ENCODE peak calls at places on chromosomes 5 and 9, in six cellular contexts. B is mesendoderm, H is H7, S is GM23338, T is HEK293T, O is EL. X is an unnamed sample.

GRCh38 chr5:173648308-173648866 is 31.9 kb upstream of the BOD1 start:
- DNase-seq in B (no peak), H (no peak), S (no peak), T (no peak), O (no peak), X (no peak)

GRCh38 chr5:125026900-125027731 is 280.7 kb upstream of the ZNF608 start:
- DNase-seq in B (peak), H (no peak), S (no peak), T (no peak), O (no peak), X (no peak)

GRCh38 chr9:135795391-135795790 is 93.4 kb downstream of the KCNT1 start:
- DNase-seq in B (no peak), H (no peak), S (no peak), T (no peak), O (no peak), X (no peak)

GRCh38 chr9:95078934-95079333 is 238.6 kb downstream of the FANCC start:
- DNase-seq in B (peak), H (peak), S (peak), T (no peak), O (no peak), X (no peak)

GRCh38 chr9:77601476-77602056 is 46.6 kb downstream of the GNA14 start:
- DNase-seq in B (peak), H (no peak), S (no peak), T (no peak), O (no peak), X (no peak)

GRCh38 chr5:98698359-98698758 is 75.1 kb upstream of the RGMB start:
- DNase-seq in B (no peak), H (no peak), S (no peak), T (no peak), O (no peak), X (no peak)

GRCh38 chr9:134632329-134632728 is 9.3 kb upstream of the COL5A1 start:
- DNase-seq in B (no peak), H (peak), S (no peak), T (no peak), O (no peak), X (no peak)

GRCh38 chr5:62682059-62682458 is 103.4 kb downstream of the LRRC70 start:
- DNase-seq in B (no peak), H (no peak), S (no peak), T (no peak), O (no peak), X (no peak)

GRCh38 chr9:33065157-33066076 is 11.1 kb downstream of the SMU1 start:
- DNase-seq in B (no peak), H (no peak), S (no peak), T (no peak), O (no peak), X (no peak)

GRCh38 chr9:84697494-84698114 is 28.1 kb downstream of the NTRK2 start:
- DNase-seq in B (peak), H (peak), S (peak), T (peak), O (peak), X (peak)